ENCODE peak calls at places on chromosomes 2 and 18, in four cellular contexts. One of them, this sample, is unnamed. For H3K36me3, the result is how much of the 10 kb centered on the place peaks cover.

GRCh38 chr2:5467506-5467905 is 224.7 kb upstream of the SOX11 start:
- DNase-seq in lung: no peak
- DNase-seq in kidney: no peak
- DNase-seq in mammary epithelial cell: no peak
- DNase-seq in this sample: no peak

GRCh38 chr2:189498205-189498604 is 56.9 kb downstream of the WDR75 start:
- DNase-seq in lung: no peak
- DNase-seq in kidney: no peak
- DNase-seq in mammary epithelial cell: no peak
- DNase-seq in this sample: no peak

GRCh38 chr2:117921520-117921919 is 92.3 kb downstream of the CCDC93 start:
- DNase-seq in lung: no peak
- DNase-seq in kidney: no peak
- DNase-seq in mammary epithelial cell: no peak
- DNase-seq in this sample: no peak

GRCh38 chr18:25805323-25805722 is 285.1 kb downstream of the SS18 start:
- DNase-seq in lung: peak
- DNase-seq in kidney: no peak
- DNase-seq in mammary epithelial cell: peak
- DNase-seq in this sample: peak

GRCh38 chr2:231127936-231128335 is 3.1 kb upstream of the HTR2B start:
- DNase-seq in lung: no peak
- DNase-seq in kidney: no peak
- DNase-seq in mammary epithelial cell: no peak
- DNase-seq in this sample: no peak

GRCh38 chr2:63661076-63661475 is 72.3 kb downstream of the MDH1 start:
- DNase-seq in lung: no peak
- DNase-seq in kidney: no peak
- DNase-seq in mammary epithelial cell: peak
- DNase-seq in this sample: peak

GRCh38 chr2:233565685-233566140 is 869 bp downstream of the USP40 start:
- DNase-seq in lung: no peak
- DNase-seq in kidney: no peak
- DNase-seq in mammary epithelial cell: no peak
- DNase-seq in this sample: peak

GRCh38 chr2:174835797-174836255 is 71.6 kb upstream of the CHRNA1 start:
- DNase-seq in lung: no peak
- DNase-seq in kidney: no peak
- DNase-seq in mammary epithelial cell: peak
- DNase-seq in this sample: peak

GRCh38 chr2:152847067-152847466 is 128.6 kb downstream of the ARL6IP6 start:
- DNase-seq in lung: no peak
- DNase-seq in kidney: no peak
- DNase-seq in mammary epithelial cell: no peak
- DNase-seq in this sample: peak

GRCh38 chr2:161138429-161138828 is 21.8 kb upstream of the TANK start:
- DNase-seq in lung: no peak
- DNase-seq in kidney: no peak
- DNase-seq in mammary epithelial cell: no peak
- DNase-seq in this sample: no peak

GRCh38 chr2:131034122-131035051 is 58.9 kb downstream of the FAM168B start:
- DNase-seq in lung: no peak
- DNase-seq in kidney: no peak
- DNase-seq in mammary epithelial cell: peak
- DNase-seq in this sample: no peak

GRCh38 chr2:27742571-27742970 is 28.9 kb upstream of the MRPL33 start:
- DNase-seq in lung: no peak
- DNase-seq in kidney: no peak
- DNase-seq in mammary epithelial cell: no peak
- DNase-seq in this sample: no peak

GRCh38 chr2:149387411-149387810 is 57.0 kb downstream of the LYPD6 start:
- DNase-seq in lung: no peak
- DNase-seq in kidney: no peak
- DNase-seq in mammary epithelial cell: no peak
- DNase-seq in this sample: no peak

GRCh38 chr2:187139469-187139868 is 290.5 kb upstream of the ZSWIM2 start:
- DNase-seq in lung: no peak
- DNase-seq in kidney: no peak
- DNase-seq in mammary epithelial cell: no peak
- DNase-seq in this sample: no peak

GRCh38 chr2:64781991-64782390 is 128.3 kb upstream of the SERTAD2 start:
- DNase-seq in lung: no peak
- DNase-seq in kidney: no peak
- DNase-seq in mammary epithelial cell: peak
- DNase-seq in this sample: no peak

GRCh38 chr2:132438650-132439030 is 22.0 kb downstream of the GPR39 start:
- DNase-seq in lung: no peak
- DNase-seq in kidney: no peak
- DNase-seq in mammary epithelial cell: peak
- DNase-seq in this sample: peak

GRCh38 chr18:43159091-43159490 is 43.6 kb upstream of the RIT2 start:
- DNase-seq in lung: no peak
- DNase-seq in kidney: no peak
- DNase-seq in mammary epithelial cell: no peak
- DNase-seq in this sample: no peak

GRCh38 chr2:189178726-189179606 is 595 bp downstream of the COL5A2 start:
- DNase-seq in lung: no peak
- DNase-seq in kidney: no peak
- DNase-seq in mammary epithelial cell: peak
- DNase-seq in this sample: no peak

GRCh38 chr2:29392774-29393173 is 277.6 kb downstream of the CLIP4 start:
- DNase-seq in lung: no peak
- DNase-seq in kidney: no peak
- DNase-seq in mammary epithelial cell: no peak
- DNase-seq in this sample: no peak

GRCh38 chr2:188519133-188519532 is 227.5 kb downstream of the GULP1 start:
- DNase-seq in lung: no peak
- DNase-seq in kidney: no peak
- DNase-seq in mammary epithelial cell: no peak
- DNase-seq in this sample: no peak

GRCh38 chr2:61538920-61539559 is 884 bp upstream of the XPO1 start:
- DNase-seq in lung: no peak
- DNase-seq in kidney: no peak
- DNase-seq in mammary epithelial cell: peak
- DNase-seq in this sample: no peak

GRCh38 chr2:69582582-69583176 is 60.9 kb downstream of the AAK1 start:
- DNase-seq in lung: no peak
- DNase-seq in kidney: no peak
- DNase-seq in mammary epithelial cell: peak
- DNase-seq in this sample: no peak

GRCh38 chr2:1856922-1857321 is 112.6 kb upstream of the PXDN start:
- DNase-seq in lung: no peak
- DNase-seq in kidney: no peak
- DNase-seq in mammary epithelial cell: no peak
- DNase-seq in this sample: no peak

GRCh38 chr2:1855150-1855549 is 110.8 kb upstream of the PXDN start:
- DNase-seq in lung: no peak
- DNase-seq in kidney: no peak
- DNase-seq in mammary epithelial cell: no peak
- DNase-seq in this sample: no peak

GRCh38 chr2:1856481-1856880 is 112.2 kb upstream of the PXDN start:
- DNase-seq in lung: no peak
- DNase-seq in kidney: no peak
- DNase-seq in mammary epithelial cell: no peak
- DNase-seq in this sample: no peak

GRCh38 chr2:1858733-1859132 is 114.4 kb upstream of the PXDN start:
- DNase-seq in lung: no peak
- DNase-seq in kidney: no peak
- DNase-seq in mammary epithelial cell: no peak
- DNase-seq in this sample: no peak

DNA sequence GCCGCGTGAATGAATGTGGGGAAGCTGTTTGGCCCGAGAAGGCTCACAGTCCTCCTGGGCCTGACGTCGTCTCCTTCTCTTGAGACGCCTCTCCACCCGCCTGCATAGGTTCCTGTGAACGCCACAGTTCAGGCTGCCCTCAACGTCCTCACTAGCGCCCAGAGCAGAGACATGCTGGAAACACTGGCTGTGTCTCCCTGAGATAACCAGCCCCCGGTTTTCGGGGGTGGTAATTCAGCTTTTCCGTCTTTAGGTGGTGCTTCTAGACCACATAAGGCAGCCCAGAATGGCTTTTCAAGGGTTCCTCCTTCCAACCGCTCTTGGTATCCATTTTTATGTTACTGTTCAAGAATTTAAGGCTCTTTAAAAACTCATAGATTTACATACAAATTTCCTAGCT is 110.4 kb upstream of the PXDN start:
- DNase-seq in lung: no peak
- DNase-seq in kidney: no peak
- DNase-seq in mammary epithelial cell: peak
- DNase-seq in this sample: no peak
- TF ChIP-seq CTCF in lung: no peak
- TF ChIP-seq CTCF in kidney: peak
- TF ChIP-seq CTCF in mammary epithelial cell: peak
- TF ChIP-seq CTCF in this sample: peak

GRCh38 chr2:24824966-24825882 is 32.0 kb downstream of the CENPO start:
- DNase-seq in lung: no peak
- DNase-seq in kidney: no peak
- DNase-seq in mammary epithelial cell: no peak
- DNase-seq in this sample: no peak
- H3K36me3 ChIP-seq in lung: under half
- H3K36me3 ChIP-seq in kidney: under half
- H3K36me3 ChIP-seq in mammary epithelial cell: under half
- H3K36me3 ChIP-seq in this sample: under half

GRCh38 chr2:40332096-40332826 is 119.6 kb downstream of the SLC8A1 start:
- DNase-seq in lung: no peak
- DNase-seq in kidney: no peak
- DNase-seq in mammary epithelial cell: no peak
- DNase-seq in this sample: no peak
- H3K4me3 ChIP-seq in lung: no peak
- H3K4me3 ChIP-seq in kidney: peak
- H3K4me3 ChIP-seq in mammary epithelial cell: no peak
- H3K4me3 ChIP-seq in this sample: no peak

GRCh38 chr2:167294775-167295140 is 406.5 kb downstream of the XIRP2 start:
- DNase-seq in lung: no peak
- DNase-seq in kidney: no peak
- DNase-seq in mammary epithelial cell: peak
- DNase-seq in this sample: no peak

GRCh38 chr2:167289651-167290410 is 401.6 kb downstream of the XIRP2 start:
- DNase-seq in lung: no peak
- DNase-seq in kidney: no peak
- DNase-seq in mammary epithelial cell: no peak
- DNase-seq in this sample: no peak

GRCh38 chr2:167293172-167293781 is 405.0 kb downstream of the XIRP2 start:
- DNase-seq in lung: no peak
- DNase-seq in kidney: peak
- DNase-seq in mammary epithelial cell: peak
- DNase-seq in this sample: no peak

GRCh38 chr2:167294031-167294774 is 405.9 kb downstream of the XIRP2 start:
- DNase-seq in lung: no peak
- DNase-seq in kidney: peak
- DNase-seq in mammary epithelial cell: peak
- DNase-seq in this sample: no peak

DNA sequence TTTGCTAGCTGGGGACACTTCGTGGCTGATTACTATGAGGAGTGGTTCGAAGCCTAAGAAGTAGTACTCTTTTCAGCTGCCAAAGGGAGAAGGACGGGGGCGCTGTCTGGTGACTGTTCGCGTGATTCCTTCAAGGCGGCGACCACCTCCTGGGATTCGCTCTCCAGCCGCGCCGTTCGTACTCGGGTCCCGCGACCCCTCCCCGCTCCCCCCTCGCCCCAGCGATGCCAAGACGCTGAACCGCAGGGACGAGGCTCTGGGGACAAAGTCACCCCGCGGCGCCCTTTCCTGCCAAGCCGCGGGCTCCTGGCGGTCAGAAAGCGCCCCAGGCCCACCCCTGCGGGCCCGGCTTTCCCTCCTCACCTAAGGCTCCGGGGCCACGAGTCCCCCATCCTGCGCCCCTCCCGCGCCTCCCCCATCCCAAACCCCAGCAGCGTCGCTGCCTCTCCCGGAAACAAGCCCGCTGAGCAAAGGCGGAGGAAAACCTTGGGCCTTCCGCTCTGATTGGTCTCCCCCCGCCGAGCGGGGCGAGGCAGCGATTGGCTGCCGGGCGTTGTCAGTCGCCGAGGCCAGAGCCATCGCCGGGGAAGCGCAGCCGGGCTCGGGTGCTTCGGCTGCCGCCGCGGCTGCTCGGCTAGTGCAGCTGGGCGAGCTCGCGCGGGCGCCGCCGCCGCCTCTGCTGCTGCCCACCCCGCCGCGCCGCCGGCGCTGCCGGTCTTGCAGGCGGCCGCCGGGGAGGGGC is 404.3 kb downstream of the XIRP2 start:
- DNase-seq in lung: peak
- DNase-seq in kidney: peak
- DNase-seq in mammary epithelial cell: peak
- DNase-seq in this sample: peak
- TF ChIP-seq CTCF in lung: no peak
- TF ChIP-seq CTCF in kidney: no peak
- TF ChIP-seq CTCF in mammary epithelial cell: no peak
- TF ChIP-seq CTCF in this sample: peak

DNA sequence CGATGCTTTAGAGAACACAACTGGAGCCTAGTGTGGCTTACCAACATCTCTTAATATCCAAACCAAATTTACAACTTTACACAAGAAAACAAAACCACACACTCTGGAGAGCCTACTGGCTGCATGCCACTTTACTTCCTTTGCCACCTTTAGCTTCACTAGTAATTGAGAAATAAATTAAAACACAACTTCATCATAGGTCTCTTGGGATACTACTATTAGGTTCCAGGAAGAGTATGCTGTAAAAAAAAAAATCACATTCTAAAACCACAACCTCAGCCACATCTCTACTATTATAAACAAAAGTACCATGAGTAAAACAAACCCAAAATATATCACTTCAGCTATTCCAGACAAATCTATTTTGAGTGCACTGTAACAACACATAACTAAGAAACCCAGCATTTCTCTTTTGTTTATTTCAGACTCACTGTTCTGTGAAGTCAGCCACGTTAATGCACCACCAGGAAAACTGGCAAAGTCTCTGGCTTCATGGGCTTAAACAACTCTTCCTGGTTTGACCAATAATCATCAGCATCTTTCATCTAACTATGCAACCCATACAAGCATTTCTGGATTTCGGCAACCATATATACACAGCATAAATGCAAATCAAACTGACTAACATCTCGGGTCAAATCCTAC is 59.1 kb downstream of the REV1 start:
- DNase-seq in lung: no peak
- DNase-seq in kidney: no peak
- DNase-seq in mammary epithelial cell: no peak
- DNase-seq in this sample: peak
- H3K36me3 ChIP-seq in lung: under half
- H3K36me3 ChIP-seq in kidney: under half
- H3K36me3 ChIP-seq in mammary epithelial cell: under half
- H3K36me3 ChIP-seq in this sample: under half

DNA sequence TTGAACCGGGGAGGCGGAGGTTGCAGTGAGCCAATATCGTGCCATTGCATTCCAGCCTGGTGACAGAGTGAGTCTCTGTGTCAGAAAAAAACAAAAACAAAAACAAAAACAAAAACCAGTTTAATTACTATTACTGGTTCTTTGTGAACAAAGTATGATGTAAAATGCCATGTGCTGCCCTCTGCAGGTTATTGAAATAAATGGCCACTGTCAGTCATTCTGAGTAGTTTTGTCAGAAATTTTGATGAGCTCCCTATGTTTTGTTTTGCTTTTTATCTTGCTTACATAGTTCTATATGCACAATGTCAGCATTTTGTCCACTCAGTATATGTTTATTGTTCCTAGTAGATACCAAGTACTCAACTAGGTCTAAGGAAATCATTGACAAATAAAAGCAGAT is 423.6 kb upstream of the CHST9 start:
- DNase-seq in lung: no peak
- DNase-seq in kidney: no peak
- DNase-seq in mammary epithelial cell: no peak
- DNase-seq in this sample: no peak
- H3K4me3 ChIP-seq in lung: no peak
- H3K4me3 ChIP-seq in kidney: no peak
- H3K4me3 ChIP-seq in mammary epithelial cell: no peak
- H3K4me3 ChIP-seq in this sample: no peak

This sample was measured in BJ.